ENCODE peak calls at places on chromosomes 4 and X, in eight cellular contexts. O is colonic mucosa; V is K562; Q is GM23248; C is CD8-positive, alpha-beta memory T cell; U is heart left ventricle; N is suprapubic skin; B is HCT116. M is an unnamed sample. For H3K4me1, the result is how much of the 10 kb centered on the place peaks cover.

GRCh38 chr4:8343051-8343966 is 73.8 kb downstream of the HTRA3 start:
- DNase-seq in U (peak), N (peak), C (no peak), Q (no peak), O (no peak), V (no peak), B (no peak), M (no peak)

GRCh38 chrX:131288738-131289511 is at the start of gene IGSF1:
- DNase-seq in O (no peak), Q (peak), B (no peak), V (peak), C (no peak), U (peak), N (no peak), M (peak)

GRCh38 chr4:146790515-146790914 is 151.8 kb downstream of the POU4F2 start:
- DNase-seq in Q (peak), C (no peak), N (no peak), O (no peak), V (no peak), B (no peak), U (no peak), M (no peak)

GRCh38 chr4:149344436-149344835 is 471.2 kb downstream of the IQCM start:
- DNase-seq in U (no peak), Q (peak), B (no peak), N (no peak), C (no peak), V (no peak), O (no peak), M (no peak)

GRCh38 chr4:166816901-166817300 is 417.4 kb downstream of the SPOCK3 start:
- DNase-seq in Q (no peak), C (no peak), U (no peak), N (no peak), B (peak), V (no peak), O (peak), M (no peak)

GRCh38 chrX:130300010-130300282 is 31.2 kb upstream of the ZNF280C start:
- DNase-seq in U (no peak), C (no peak), O (no peak), B (no peak), V (no peak), N (no peak), Q (no peak), M (no peak)

GRCh38 chr4:19329077-19329476 is 922.6 kb upstream of the SLIT2 start:
- DNase-seq in N (no peak), B (no peak), Q (no peak), O (no peak), V (no peak), U (no peak), C (no peak), M (no peak)

GRCh38 chrX:27893211-27893610 is 85.4 kb downstream of the MAGEB10 start:
- DNase-seq in B (no peak), C (no peak), N (no peak), O (no peak), U (no peak), V (no peak), Q (no peak), M (no peak)

GRCh38 chr4:166432842-166433241 is 559.8 kb downstream of the TLL1 start:
- DNase-seq in Q (no peak), O (no peak), B (no peak), N (no peak), U (no peak), V (no peak), C (no peak), M (no peak)

GRCh38 chr4:26717332-26717731 is 133.4 kb downstream of the TBC1D19 start:
- DNase-seq in N (no peak), U (no peak), B (peak), V (no peak), C (no peak), O (no peak), Q (peak), M (no peak)

GRCh38 chr4:8694226-8694625 is 101.7 kb downstream of the CPZ start:
- DNase-seq in Q (no peak), B (no peak), O (no peak), U (no peak), V (no peak), N (no peak), C (no peak), M (no peak)

GRCh38 chrX:17736856-17737706 is at the start of gene SCML1:
- DNase-seq in Q (peak), N (peak), V (peak), C (peak), B (peak), U (peak), O (peak), M (peak)

GRCh38 chr4:6360385-6360784 is 90.7 kb downstream of the WFS1 start:
- DNase-seq in C (no peak), V (no peak), O (no peak), N (no peak), Q (peak), U (no peak), B (no peak), M (no peak)

GRCh38 chr4:76611164-76611563 is 176.1 kb downstream of the SHROOM3 start:
- DNase-seq in U (no peak), O (no peak), N (no peak), Q (peak), C (no peak), V (no peak), B (no peak), M (no peak)

GRCh38 chr4:4392501-4393183 is 5.7 kb downstream of the NSG1 start:
- DNase-seq in B (no peak), U (no peak), N (no peak), O (no peak), C (no peak), V (no peak), Q (no peak), M (no peak)

GRCh38 chr4:153008578-153009199 is 72.6 kb downstream of the FHDC1 start:
- DNase-seq in B (no peak), O (no peak), N (no peak), U (no peak), V (no peak), Q (no peak), C (no peak), M (no peak)

GRCh38 chr4:105092356-105092755 is 54.3 kb upstream of the TET2 start:
- DNase-seq in O (peak), Q (peak), V (no peak), U (no peak), B (no peak), N (no peak), C (no peak), M (no peak)

GRCh38 chr4:81136161-81136910 is 78.7 kb downstream of the PRKG2 start:
- DNase-seq in Q (peak), O (no peak), V (no peak), B (no peak), N (no peak), C (no peak), U (no peak), M (no peak)

GRCh38 chrX:39705299-39705698 is 392.5 kb downstream of the BCOR start:
- DNase-seq in O (peak), V (no peak), U (peak), Q (peak), C (no peak), B (peak), N (peak), M (no peak)

GRCh38 chrX:1249101-1249887 is 19.3 kb upstream of the CSF2RA start:
- DNase-seq in Q (peak), C (no peak), O (peak), N (no peak), B (no peak), V (no peak), U (peak), M (no peak)

GRCh38 chr4:169098054-169098896 is 88.2 kb upstream of the CBR4 start:
- DNase-seq in Q (peak), O (no peak), B (no peak), V (no peak), C (no peak), U (no peak), N (no peak), M (no peak)

GRCh38 chr4:169102011-169102410 is 92.0 kb upstream of the CBR4 start:
- DNase-seq in V (no peak), B (no peak), Q (peak), N (no peak), U (no peak), C (no peak), O (no peak), M (no peak)

GRCh38 chr4:169100656-169101055 is 90.6 kb upstream of the CBR4 start:
- DNase-seq in B (no peak), U (no peak), Q (no peak), C (no peak), O (no peak), V (no peak), N (no peak), M (no peak)

GRCh38 chr4:169098969-169099685 is 89.1 kb upstream of the CBR4 start:
- DNase-seq in C (no peak), B (no peak), U (no peak), V (no peak), O (no peak), N (no peak), Q (no peak), M (no peak)

DNA sequence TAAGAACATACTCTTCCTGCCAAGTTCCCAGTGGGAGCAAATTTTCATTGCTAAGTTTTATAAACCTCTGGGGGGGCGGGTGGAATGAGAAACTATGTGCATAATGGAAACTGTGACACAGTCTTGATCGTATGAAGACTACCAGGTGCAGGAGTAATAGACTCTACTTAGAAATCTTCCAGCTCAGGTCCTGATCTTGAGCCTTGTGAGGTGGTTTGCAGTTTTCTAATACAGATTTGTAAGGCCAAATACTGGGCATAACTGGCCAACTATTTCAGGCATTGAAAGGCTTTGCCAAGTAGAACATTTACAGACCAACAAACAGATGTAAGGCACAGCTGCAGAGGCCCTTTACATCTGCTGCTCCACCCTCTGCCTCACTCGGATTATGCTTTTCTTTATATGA is 89.7 kb upstream of the CBR4 start:
- DNase-seq in N (no peak), U (peak), B (no peak), O (no peak), C (no peak), V (no peak), Q (peak), M (no peak)
- H3K27ac ChIP-seq in N (no peak), U (peak), B (no peak), O (no peak), C (no peak), V (no peak), Q (peak), M (no peak)

GRCh38 chr4:158176108-158176507 is 3.3 kb upstream of the GASK1B start:
- DNase-seq in C (no peak), V (no peak), O (peak), U (no peak), N (no peak), Q (peak), B (peak), M (no peak)

GRCh38 chr4:158179465-158179864 is 6.6 kb upstream of the GASK1B start:
- DNase-seq in V (no peak), Q (no peak), U (no peak), N (no peak), O (no peak), C (no peak), B (no peak), M (no peak)

GRCh38 chr4:158172558-158173258 is at the start of gene GASK1B:
- DNase-seq in U (peak), O (peak), B (peak), N (no peak), V (peak), C (no peak), Q (peak), M (peak)

GRCh38 chr4:158172196-158172557 is 648 bp downstream of the GASK1B start:
- DNase-seq in N (no peak), U (no peak), Q (peak), O (no peak), C (no peak), V (no peak), B (no peak), M (no peak)

GRCh38 chr4:158176776-158177175 is 4.0 kb upstream of the GASK1B start:
- DNase-seq in U (no peak), N (no peak), O (no peak), V (no peak), Q (no peak), B (no peak), C (no peak), M (no peak)
- H3K4me1 ChIP-seq in U (under half), N (under half), O (under half), V (under half), Q (under half), B (under half), C (under half), M (under half)

GRCh38 chr4:71260544-71260943 is 78.3 kb upstream of the SLC4A4 start:
- DNase-seq in O (no peak), Q (no peak), U (no peak), V (no peak), C (no peak), B (no peak), N (no peak), M (no peak)

GRCh38 chr4:71261001-71261400 is 77.8 kb upstream of the SLC4A4 start:
- DNase-seq in C (no peak), B (no peak), O (no peak), V (no peak), Q (no peak), N (no peak), U (peak), M (no peak)

GRCh38 chr4:71259305-71259704 is 79.5 kb upstream of the SLC4A4 start:
- DNase-seq in O (no peak), Q (no peak), V (no peak), N (no peak), C (no peak), U (peak), B (no peak), M (no peak)

GRCh38 chr4:71258323-71258722 is 80.5 kb upstream of the SLC4A4 start:
- DNase-seq in V (no peak), O (no peak), U (no peak), N (no peak), Q (no peak), C (no peak), B (no peak), M (no peak)

GRCh38 chr4:71259911-71260331 is 78.9 kb upstream of the SLC4A4 start:
- DNase-seq in N (no peak), U (no peak), Q (no peak), O (no peak), B (no peak), V (no peak), C (no peak), M (no peak)
- H3K27ac ChIP-seq in N (peak), U (peak), Q (no peak), O (no peak), B (no peak), V (no peak), C (no peak), M (no peak)

DNA sequence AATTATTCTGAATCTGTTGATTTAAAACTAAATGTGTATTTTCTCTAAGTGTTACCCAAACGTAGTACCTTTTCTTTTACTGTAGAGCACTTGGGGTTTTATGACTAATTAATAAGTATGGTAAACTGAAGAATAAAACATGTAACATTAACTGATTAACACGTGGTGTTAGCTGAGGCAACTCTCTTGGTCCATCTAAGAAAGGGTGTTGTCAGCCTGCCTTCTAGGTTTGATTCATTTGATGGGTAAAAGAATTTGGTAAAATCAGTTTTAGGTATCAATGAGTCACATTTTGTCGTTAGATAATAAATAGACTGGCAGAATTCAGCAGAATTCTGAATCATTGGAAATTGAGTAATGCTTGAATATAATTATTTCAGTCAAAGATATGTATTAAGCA is 99.7 kb downstream of the AFF1 start:
- DNase-seq in B (no peak), C (no peak), V (no peak), U (no peak), O (no peak), Q (no peak), N (no peak), M (no peak)
- H3K4me1 ChIP-seq in B (under half), C (under half), V (under half), U (half or more), O (under half), Q (half or more), N (half or more), M (under half)

GRCh38 chr4:83535945-83536648 is at the start of gene GPAT3:
- DNase-seq in B (peak), Q (peak), N (peak), O (peak), U (peak), V (peak), C (peak), M (no peak)
- H3K27ac ChIP-seq in B (peak), Q (peak), N (peak), O (peak), U (peak), V (peak), C (peak), M (no peak)

M was measured in iPS DF 6.9.